ENCODE peak calls at places on chromosomes 11 and 22, in nine cellular contexts. G is NCI-H1417; A is stimulated activated effector memory CD8-positive, alpha-beta T cell treated with anti-CD3 and anti-CD28 coated beads, Interleukin-12 subunit alpha, Interleukin-12 subunit beta, amount 100 ng/mL, for 72 hours; O is GM13977; L is stomach; S is posterior cingulate gyrus; U is iris pigment epithelial cell; Y is NCI-H82; T is caudate nucleus. E is an unnamed sample.

GRCh38 chr22:28479912-28480311 is 199.7 kb downstream of the TTC28 start:
- DNase-seq in G (no peak), A (no peak), O (no peak), L (no peak), S (no peak), U (no peak), Y (no peak), T (no peak), E (peak)

GRCh38 chr11:64514596-64514995 is 76.4 kb upstream of the SLC22A12 start:
- DNase-seq in G (peak), A (no peak), O (no peak), L (no peak), S (no peak), U (no peak), Y (no peak), T (no peak), E (no peak)

GRCh38 chr22:49546811-49547585 is 280.7 kb downstream of the BRD1 start:
- DNase-seq in G (no peak), A (no peak), O (no peak), L (no peak), S (peak), U (no peak), Y (no peak), T (no peak), E (no peak)

GRCh38 chr22:38490915-38491314 is 15.2 kb downstream of the DDX17 start:
- DNase-seq in G (no peak), A (no peak), O (no peak), L (peak), S (no peak), U (peak), Y (no peak), T (no peak), E (peak)

GRCh38 chr11:95596011-95596489 is 193.5 kb downstream of the FAM76B start:
- DNase-seq in G (no peak), A (no peak), O (no peak), L (no peak), S (no peak), U (peak), Y (no peak), T (no peak), E (peak)

GRCh38 chr22:49432211-49432905 is 395.3 kb downstream of the BRD1 start:
- DNase-seq in G (no peak), A (no peak), O (no peak), L (no peak), S (no peak), U (no peak), Y (no peak), T (no peak), E (no peak)

GRCh38 chr11:109106201-109106906 is 315.6 kb upstream of the C11orf87 start:
- DNase-seq in G (no peak), A (no peak), O (no peak), L (no peak), S (no peak), U (no peak), Y (no peak), T (no peak), E (no peak)

GRCh38 chr22:25536578-25536977 is 27.9 kb upstream of the GRK3 start:
- DNase-seq in G (no peak), A (no peak), O (no peak), L (no peak), S (no peak), U (no peak), Y (no peak), T (no peak), E (no peak)

GRCh38 chr11:69292221-69292648 is 1.7 kb upstream of the MYEOV start:
- DNase-seq in G (no peak), A (peak), O (no peak), L (no peak), S (peak), U (no peak), Y (peak), T (no peak), E (peak)

GRCh38 chr11:22728600-22729394 is 62.4 kb downstream of the GAS2 start:
- DNase-seq in G (peak), A (no peak), O (no peak), L (no peak), S (no peak), U (no peak), Y (no peak), T (no peak), E (no peak)

GRCh38 chr22:49886346-49887073 is 31.7 kb downstream of the ALG12 start:
- DNase-seq in G (no peak), A (no peak), O (no peak), L (no peak), S (no peak), U (no peak), Y (no peak), T (no peak), E (no peak)

GRCh38 chr11:118411523-118411922 is 10.1 kb downstream of the ATP5MG start:
- DNase-seq in G (no peak), A (no peak), O (no peak), L (no peak), S (no peak), U (no peak), Y (no peak), T (no peak), E (no peak)

GRCh38 chr11:18265949-18266348 is at the start of gene SAA1:
- DNase-seq in G (no peak), A (no peak), O (no peak), L (no peak), S (no peak), U (peak), Y (no peak), T (no peak), E (peak)

GRCh38 chr11:61967924-61968757 is 707 bp upstream of the FTH1 start:
- DNase-seq in G (peak), A (peak), O (peak), L (peak), S (peak), U (peak), Y (peak), T (peak), E (peak)

GRCh38 chr11:79431535-79431934 is 9.3 kb downstream of the TENM4 start:
- DNase-seq in G (no peak), A (no peak), O (no peak), L (no peak), S (no peak), U (peak), Y (no peak), T (peak), E (peak)

GRCh38 chr22:47056776-47057470 is 294.5 kb downstream of the TBC1D22A start:
- DNase-seq in G (no peak), A (no peak), O (no peak), L (no peak), S (no peak), U (no peak), Y (no peak), T (no peak), E (no peak)

E was measured in amniotic epithelial cell.